ENCODE peak calls at places on chromosomes 13 and 19, in four cellular contexts. Q is pancreas, O is testis, C is colonic mucosa. D is an unnamed sample.

GRCh38 chr19:5206751-5207075 is 133.9 kb downstream of the PTPRS start:
- DNase-seq in Q (no peak), O (no peak), C (no peak), D (no peak)

GRCh38 chr13:51282322-51282721 is 57.2 kb upstream of the SERPINE3 start:
- DNase-seq in C (no peak), O (no peak), Q (peak; percentile 44), D (no peak)

GRCh38 chr13:25503856-25504255 is 132.1 kb downstream of the ATP8A2 start:
- DNase-seq in O (no peak), Q (no peak), C (no peak), D (no peak)

GRCh38 chr19:38387550-38388309 is at the start of gene GGN:
- DNase-seq in O (peak; percentile 80), C (peak; percentile 88), Q (peak; percentile 79), D (peak; percentile 87)

GRCh38 chr13:81568824-81569223 is 1227.9 kb upstream of the SPRY2 start:
- DNase-seq in O (no peak), C (no peak), Q (no peak), D (no peak)

GRCh38 chr19:30224689-30225606 is 147.2 kb upstream of the ZNF536 start:
- DNase-seq in O (peak; percentile 60), C (no peak), Q (no peak), D (no peak)

GRCh38 chr13:27177852-27178251 is 6.2 kb upstream of the USP12 start:
- DNase-seq in O (no peak), Q (no peak), C (peak; percentile 25), D (no peak)

GRCh38 chr13:80850771-80851170 is 509.8 kb upstream of the SPRY2 start:
- DNase-seq in O (no peak), Q (no peak), C (no peak), D (no peak)

GRCh38 chr19:41131186-41131585 is 17.0 kb downstream of the CYP2F1 start:
- DNase-seq in C (no peak), Q (no peak), O (no peak), D (no peak)

DNA sequence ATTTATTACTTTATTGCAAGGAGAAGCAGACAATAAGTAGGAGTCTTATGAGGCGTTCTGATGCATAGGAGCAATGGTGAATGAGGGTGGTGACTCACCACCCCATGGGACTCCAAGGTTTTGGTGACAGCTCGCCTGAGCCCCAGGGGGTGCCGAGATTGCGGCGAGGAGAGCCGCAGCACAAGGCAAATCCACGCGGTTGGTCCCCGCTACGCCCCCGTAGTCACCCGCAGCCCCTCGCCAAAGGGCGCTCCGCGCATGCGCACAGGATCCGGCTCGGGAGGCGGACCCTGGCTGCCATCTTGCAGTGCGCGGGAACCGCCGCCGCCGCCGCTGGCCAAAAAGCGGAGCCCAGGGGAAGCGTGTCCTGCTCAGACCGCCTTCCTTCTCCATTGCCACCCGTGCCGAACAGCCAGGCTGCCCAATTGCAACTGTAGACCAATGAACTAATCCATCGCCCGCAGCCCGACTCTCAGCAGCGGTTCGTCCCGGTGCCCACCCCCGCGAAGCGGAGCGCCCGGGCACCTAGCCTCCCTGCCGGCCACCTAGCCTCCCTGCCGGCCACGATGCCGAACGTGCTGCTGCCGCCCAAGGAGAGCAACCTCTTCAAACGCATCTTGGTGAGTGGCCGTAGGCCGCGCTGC is at the start of gene NAA16:
- DNase-seq in C (peak; percentile 88), Q (peak; percentile 87), O (peak; percentile 93), D (peak; percentile 97)
- TF ChIP-seq CTCF in C (no peak), Q (no peak), O (no peak), D (no peak)

GRCh38 chr19:18320865-18321728 is 1.8 kb downstream of the LSM4 start:
- DNase-seq in C (peak; percentile 88), O (no peak), Q (no peak), D (no peak)

GRCh38 chr19:18319591-18320135 is 3.2 kb downstream of the LSM4 start:
- DNase-seq in Q (peak; percentile 62), C (peak; percentile 92), O (no peak), D (no peak)

GRCh38 chr19:18322759-18323460 is at the start of gene LSM4:
- DNase-seq in O (peak; percentile 99), Q (peak; percentile 97), C (peak; percentile 99), D (peak; percentile 99)

GRCh38 chr19:18321729-18322091 is 1.2 kb downstream of the LSM4 start:
- DNase-seq in O (no peak), C (no peak), Q (no peak), D (no peak)

DNA sequence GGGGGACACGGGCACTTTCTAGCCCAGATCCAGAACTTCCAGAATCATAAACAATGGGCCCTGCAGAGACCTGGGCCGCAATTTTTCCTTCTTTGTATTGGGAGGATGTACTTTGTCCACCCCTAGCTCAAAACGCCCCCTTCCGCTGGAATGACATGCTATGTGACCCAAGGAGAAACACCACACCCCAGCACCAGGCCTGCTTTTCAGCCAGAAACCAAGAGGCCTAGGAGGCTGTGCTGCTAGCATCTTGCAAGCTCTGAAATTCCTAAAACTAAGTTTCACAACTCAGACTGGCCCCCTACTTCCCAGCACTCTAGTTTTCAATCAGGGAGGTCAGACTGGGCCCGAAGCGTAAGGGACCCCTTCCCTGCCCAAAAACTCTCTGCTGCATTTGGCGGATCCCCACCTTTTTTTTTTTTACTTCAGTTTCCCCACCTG is 538 bp downstream of the LSM4 start:
- DNase-seq in O (peak; percentile 60), Q (no peak), C (peak; percentile 87), D (no peak)
- TF ChIP-seq CTCF in O (no peak), Q (no peak), C (no peak), D (peak; percentile 60)

DNA sequence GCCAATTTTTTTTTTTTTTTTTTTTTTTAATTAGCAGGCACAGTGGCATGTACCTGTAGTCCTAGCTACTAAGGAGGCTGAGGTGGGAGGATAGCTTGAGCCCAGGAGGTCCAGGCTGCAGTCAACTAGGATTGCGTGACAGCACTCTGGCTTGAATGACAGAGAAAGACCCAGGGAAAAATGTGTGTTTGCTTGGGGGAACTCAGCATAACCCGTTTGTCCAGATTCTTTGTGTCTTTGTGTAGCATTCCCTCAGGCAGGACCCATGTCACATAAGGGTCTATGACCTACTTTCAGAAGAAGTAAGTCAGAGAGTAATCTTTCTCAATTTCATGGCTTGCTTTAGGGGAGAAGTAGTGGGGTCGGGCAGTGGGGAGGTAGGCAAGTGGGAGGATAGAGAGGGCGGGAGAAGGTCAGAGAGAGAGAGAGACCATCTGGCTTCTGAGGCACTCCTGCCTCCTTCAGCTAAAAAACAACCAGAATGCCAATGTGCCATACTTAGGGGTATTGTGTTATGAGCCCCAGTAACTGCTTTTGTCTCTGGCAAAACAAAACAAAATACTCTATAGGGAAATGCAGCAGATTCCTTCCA is 11.9 kb upstream of the PSPC1 start:
- DNase-seq in C (no peak), Q (no peak), O (no peak), D (no peak)
- TF ChIP-seq CTCF in C (no peak), Q (no peak), O (no peak), D (no peak)

DNA sequence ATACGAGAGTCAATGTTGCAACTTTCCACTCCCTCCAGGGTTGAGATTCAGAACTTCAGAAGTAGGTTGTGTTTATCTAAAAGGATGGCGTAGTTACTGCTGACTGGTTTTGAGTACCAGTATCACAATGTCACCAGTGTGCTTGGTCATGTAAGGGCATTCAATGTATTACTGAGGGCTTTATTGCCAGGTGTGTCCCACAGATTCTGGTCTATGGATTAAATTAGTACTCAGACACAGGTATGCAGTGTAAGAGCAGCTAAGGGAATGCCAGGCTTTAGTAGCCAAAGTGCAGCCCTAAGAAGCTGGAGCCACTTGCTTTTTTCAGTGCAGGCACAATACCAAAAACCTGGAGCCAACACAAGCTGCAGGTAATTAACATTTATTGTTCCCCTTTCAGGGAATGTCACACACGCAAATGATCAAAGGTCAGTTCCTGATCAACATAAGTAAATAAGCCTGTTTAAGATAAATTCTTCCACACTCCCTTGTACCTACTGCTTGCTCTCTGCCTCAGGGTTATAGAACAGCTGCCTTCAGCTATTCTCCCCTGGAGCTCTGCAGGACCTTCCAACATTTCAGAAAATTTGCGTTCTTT is 130.1 kb upstream of the ZNF91 start:
- DNase-seq in C (peak; percentile 62), O (no peak), Q (no peak), D (no peak)
- TF ChIP-seq CTCF in C (no peak), O (no peak), Q (no peak), D (no peak)

GRCh38 chr19:14318873-14319272 is 62.4 kb upstream of the ADGRE5 start:
- DNase-seq in Q (no peak), C (peak; percentile 24), O (peak; percentile 25), D (peak; percentile 78)
- TF ChIP-seq CTCF in Q (no peak), C (peak; percentile 15), O (no peak), D (peak; percentile 63)

GRCh38 chr13:21556051-21556450 is 47.9 kb downstream of the MICU2 start:
- DNase-seq in O (no peak), C (no peak), Q (no peak), D (no peak)

GRCh38 chr13:21557995-21558394 is 46.0 kb downstream of the MICU2 start:
- DNase-seq in Q (no peak), O (no peak), C (no peak), D (no peak)
- TF ChIP-seq CTCF in Q (no peak), O (no peak), C (no peak), D (peak; percentile 10)

GRCh38 chr13:52454825-52455676 is at the start of gene CKAP2:
- DNase-seq in Q (peak; percentile 94), O (peak; percentile 98), C (peak; percentile 96), D (peak; percentile 93)
- TF ChIP-seq CTCF in Q (no peak), O (no peak), C (no peak), D (no peak)